ENCODE peak calls at places on chromosomes 11 and 22, in six cellular contexts. C is ovary; Q is stimulated activated CD8-positive, alpha-beta memory T cell treated with anti-CD3 and anti-CD28 coated beads, Interleukin-7, amount 100 ng/mL, for 48 hours; G is astrocyte of the cerebellum; T is OCI-LY7; O is NCI-H2029. F is an unnamed sample.

GRCh38 chr22:45125198-45125597 is 38.5 kb upstream of the NUP50 start:
- DNase-seq in C (no peak), Q (no peak), G (no peak), T (no peak), O (no peak), F (no peak)

GRCh38 chr11:17273668-17274321 is 2.7 kb upstream of the NUCB2 start:
- DNase-seq in C (no peak), Q (no peak), G (no peak), T (peak), O (no peak), F (no peak)

GRCh38 chr22:39818050-39818449 is 75.5 kb downstream of the ENTHD1 start:
- DNase-seq in C (no peak), Q (no peak), G (peak), T (no peak), O (no peak), F (no peak)

GRCh38 chr11:5043385-5043784 is 2.9 kb upstream of the OR52J3 start:
- DNase-seq in C (no peak), Q (no peak), G (no peak), T (no peak), O (no peak), F (no peak)

GRCh38 chr22:42072606-42073330 is 1.3 kb upstream of the PHETA2 start:
- DNase-seq in C (no peak), Q (no peak), G (no peak), T (peak), O (no peak), F (no peak)

GRCh38 chr11:103680861-103681260 is 355.6 kb upstream of the DDI1 start:
- DNase-seq in C (no peak), Q (no peak), G (no peak), T (no peak), O (no peak), F (no peak)

GRCh38 chr11:66334605-66335442 is 1.4 kb downstream of the RIN1 start:
- DNase-seq in C (no peak), Q (no peak), G (no peak), T (no peak), O (no peak), F (peak)

GRCh38 chr11:117419136-117419914 is 91.7 kb downstream of the CEP164 start:
- DNase-seq in C (no peak), Q (no peak), G (no peak), T (no peak), O (no peak), F (no peak)

GRCh38 chr11:92839450-92839849 is 130.0 kb upstream of the MTNR1B start:
- DNase-seq in C (no peak), Q (no peak), G (no peak), T (no peak), O (no peak), F (no peak)

GRCh38 chr11:61769946-61770683 is 17.7 kb downstream of the MYRF start:
- DNase-seq in C (no peak), Q (no peak), G (no peak), T (no peak), O (no peak), F (no peak)

GRCh38 chr11:73260127-73260457 is 12.0 kb upstream of the P2RY6 start:
- DNase-seq in C (no peak), Q (no peak), G (no peak), T (no peak), O (no peak), F (no peak)

GRCh38 chr11:95254139-95254704 is 23.2 kb upstream of the SESN3 start:
- DNase-seq in C (peak), Q (peak), G (peak), T (peak), O (peak), F (peak)

GRCh38 chr11:118447423-118447822 is 11.1 kb downstream of the KMT2A start:
- DNase-seq in C (no peak), Q (no peak), G (no peak), T (no peak), O (no peak), F (no peak)

GRCh38 chr11:7512525-7513209 is 1.1 kb upstream of the PPFIBP2 start:
- DNase-seq in C (peak), Q (no peak), G (peak), T (peak), O (no peak), F (peak)

GRCh38 chr22:45319319-45319675 is 9.6 kb downstream of the FAM118A start:
- DNase-seq in C (peak), Q (no peak), G (peak), T (no peak), O (no peak), F (peak)

GRCh38 chr11:96063053-96063452 is 139.1 kb upstream of the MTMR2 start:
- DNase-seq in C (no peak), Q (no peak), G (no peak), T (no peak), O (no peak), F (no peak)

GRCh38 chr11:30911247-30911646 is 325.1 kb upstream of the MPPED2 start:
- DNase-seq in C (no peak), Q (no peak), G (no peak), T (no peak), O (no peak), F (no peak)

GRCh38 chr11:121563900-121564822 is 111.4 kb upstream of the SORL1-AS1 start:
- DNase-seq in C (no peak), Q (no peak), G (no peak), T (no peak), O (peak), F (no peak)

GRCh38 chr11:111408789-111409727 is 30.0 kb upstream of the POU2AF1 start:
- DNase-seq in C (no peak), Q (no peak), G (peak), T (no peak), O (no peak), F (no peak)

GRCh38 chr11:2928605-2929510 is at the start of gene PHLDA2:
- DNase-seq in C (no peak), Q (peak), G (no peak), T (no peak), O (peak), F (peak)

GRCh38 chr11:6129011-6129410 is 21.5 kb downstream of the OR56B4 start:
- DNase-seq in C (no peak), Q (no peak), G (no peak), T (no peak), O (no peak), F (no peak)

GRCh38 chr11:75851203-75851602 is 36.2 kb downstream of the UVRAG start:
- DNase-seq in C (no peak), Q (no peak), G (no peak), T (no peak), O (no peak), F (no peak)

GRCh38 chr22:49301398-49302149 is 526.1 kb downstream of the BRD1 start:
- DNase-seq in C (no peak), Q (no peak), G (no peak), T (no peak), O (no peak), F (peak)

GRCh38 chr11:122998727-122999370 is 17.2 kb upstream of the BSX start:
- DNase-seq in C (no peak), Q (no peak), G (no peak), T (no peak), O (no peak), F (no peak)

GRCh38 chr11:96942855-96943254 is 553.0 kb downstream of the JRKL start:
- DNase-seq in C (no peak), Q (no peak), G (no peak), T (no peak), O (no peak), F (no peak)

GRCh38 chr11:3058753-3059664 is 1.8 kb upstream of the CARS1 start:
- DNase-seq in C (no peak), Q (no peak), G (no peak), T (peak), O (no peak), F (peak)

GRCh38 chr11:67404515-67405195 is 772 bp downstream of the TBC1D10C start:
- DNase-seq in C (no peak), Q (no peak), G (no peak), T (no peak), O (no peak), F (no peak)

GRCh38 chr11:17767914-17768313 is 33.3 kb downstream of the KCNC1 start:
- DNase-seq in C (no peak), Q (no peak), G (no peak), T (no peak), O (no peak), F (no peak)

GRCh38 chr11:30107899-30108298 is 91.1 kb upstream of the KCNA4 start:
- DNase-seq in C (no peak), Q (no peak), G (peak), T (no peak), O (no peak), F (no peak)

GRCh38 chr11:16799890-16800289 is 61.4 kb downstream of the C11orf58 start:
- DNase-seq in C (no peak), Q (no peak), G (no peak), T (no peak), O (no peak), F (no peak)

GRCh38 chr11:60719406-60719805 is 5.1 kb upstream of the MS4A18 start:
- DNase-seq in C (no peak), Q (no peak), G (no peak), T (no peak), O (no peak), F (no peak)